ENCODE peak calls at places on chromosome 15, in eight cellular contexts. Q, Z, C, R, F, K, G and E are unnamed samples.

GRCh38 chr15:58393196-58393790 is 38.5 kb upstream of the LIPC start:
- DNase-seq in Z (no peak), R (peak), C (peak), Q (no peak), K (no peak), G (no peak), F (no peak), E (no peak)

GRCh38 chr15:88484781-88485246 is 17.3 kb downstream of the MRPS11 start:
- DNase-seq in G (no peak), Q (no peak), K (no peak), Z (no peak), F (no peak), C (no peak), R (no peak), E (no peak)

GRCh38 chr15:62254137-62254934 is 89.3 kb upstream of the C2CD4B start:
- DNase-seq in G (peak), C (peak), Z (no peak), R (peak), K (peak), Q (peak), F (peak), E (peak)

GRCh38 chr15:52466134-52466701 is 62.5 kb downstream of the MYO5A start:
- DNase-seq in F (peak), R (no peak), Q (no peak), G (no peak), C (no peak), Z (peak), K (no peak), E (no peak)

GRCh38 chr15:62795171-62795570 is 247.4 kb upstream of the TPM1 start:
- DNase-seq in C (no peak), Q (no peak), K (no peak), R (no peak), G (no peak), F (no peak), Z (no peak), E (no peak)

GRCh38 chr15:67955256-67955655 is 98.9 kb upstream of the PIAS1 start:
- DNase-seq in Q (no peak), Z (no peak), K (no peak), R (no peak), F (no peak), C (no peak), G (no peak), E (no peak)

GRCh38 chr15:90451215-90451850 is 63.3 kb downstream of the IQGAP1 start:
- DNase-seq in Z (no peak), G (no peak), F (no peak), Q (no peak), K (peak), R (no peak), C (no peak), E (no peak)

GRCh38 chr15:93088981-93089854 is at the start of gene RGMA:
- DNase-seq in R (no peak), K (no peak), F (no peak), Q (no peak), Z (no peak), C (peak), G (no peak), E (peak)

GRCh38 chr15:61571026-61571425 is 341.9 kb upstream of the RORA start:
- DNase-seq in C (no peak), Z (no peak), K (no peak), R (no peak), Q (no peak), G (no peak), F (no peak), E (no peak)

GRCh38 chr15:52144656-52145055 is 32.1 kb upstream of the BCL2L10 start:
- DNase-seq in Q (no peak), C (no peak), G (no peak), K (no peak), R (no peak), F (no peak), Z (no peak), E (no peak)

GRCh38 chr15:45212493-45212892 is 24.7 kb upstream of the SHF start:
- DNase-seq in F (no peak), R (no peak), Q (no peak), C (no peak), G (no peak), Z (no peak), K (no peak), E (no peak)

GRCh38 chr15:98674336-98674735 is 26.0 kb downstream of the IGF1R start:
- DNase-seq in R (no peak), G (no peak), F (no peak), C (no peak), Q (no peak), K (no peak), Z (no peak), E (peak)

GRCh38 chr15:77921664-77922063 is 155.8 kb downstream of the TBC1D2B start:
- DNase-seq in Z (no peak), Q (no peak), R (no peak), C (no peak), G (no peak), F (no peak), K (no peak), E (no peak)

GRCh38 chr15:26974120-26974780 is 3.3 kb downstream of the GABRG3 start:
- DNase-seq in Z (no peak), C (no peak), F (no peak), Q (no peak), K (no peak), G (no peak), R (no peak), E (no peak)

GRCh38 chr15:65040461-65040860 is 4.7 kb upstream of the SLC51B start:
- DNase-seq in Z (no peak), F (no peak), Q (no peak), R (no peak), K (no peak), C (no peak), G (no peak), E (no peak)

GRCh38 chr15:72375501-72375845 is 341 bp downstream of the HEXA start:
- DNase-seq in C (no peak), G (no peak), F (no peak), Z (no peak), Q (no peak), R (no peak), K (no peak), E (peak)

GRCh38 chr15:43226436-43227305 is 5.9 kb upstream of the EPB42 start:
- DNase-seq in C (no peak), Z (no peak), Q (no peak), R (no peak), G (no peak), F (no peak), K (no peak), E (no peak)

GRCh38 chr15:84911879-84912660 is 27.6 kb downstream of the SLC28A1 start:
- DNase-seq in Z (peak), C (peak), K (no peak), R (peak), F (no peak), Q (no peak), G (no peak), E (peak)

GRCh38 chr15:31297221-31297879 is 29.3 kb upstream of the KLF13 start:
- DNase-seq in Z (no peak), C (no peak), K (no peak), Q (no peak), G (no peak), F (no peak), R (no peak), E (no peak)

GRCh38 chr15:48966595-48967301 is 3.0 kb upstream of the SHC4 start:
- DNase-seq in K (no peak), Q (no peak), F (peak), G (no peak), Z (no peak), C (no peak), R (peak), E (no peak)

GRCh38 chr15:38702178-38702912 is 137.7 kb upstream of the RASGRP1 start:
- DNase-seq in C (no peak), Q (no peak), R (peak), K (no peak), G (no peak), Z (no peak), F (no peak), E (peak)

GRCh38 chr15:64288577-64288976 is 67.4 kb downstream of the CSNK1G1 start:
- DNase-seq in Q (no peak), R (no peak), C (no peak), F (no peak), G (no peak), K (no peak), Z (no peak), E (no peak)

GRCh38 chr15:85615930-85616329 is 178.8 kb downstream of the KLHL25 start:
- DNase-seq in R (peak), F (no peak), G (peak), K (no peak), Q (no peak), C (no peak), Z (no peak), E (peak)

GRCh38 chr15:85956515-85957275 is 123.0 kb upstream of the AGBL1 start:
- DNase-seq in K (no peak), Z (no peak), F (no peak), G (no peak), C (no peak), R (no peak), Q (no peak), E (no peak)

GRCh38 chr15:79091204-79091867 is 756 bp upstream of the RASGRF1 start:
- DNase-seq in C (peak), K (no peak), G (no peak), Z (no peak), Q (peak), F (peak), R (no peak), E (peak)

GRCh38 chr15:70892002-70892911 is at the start of the genes LRRC49 and THAP10:
- DNase-seq in R (peak), Q (peak), C (peak), Z (peak), F (peak), K (peak), G (no peak), E (peak)

GRCh38 chr15:50881121-50882048 is 27.1 kb upstream of the AP4E1 start:
- DNase-seq in R (no peak), K (no peak), C (no peak), G (no peak), F (no peak), Q (no peak), Z (no peak), E (no peak)

GRCh38 chr15:39969871-39970270 is 36.0 kb downstream of the EIF2AK4 start:
- DNase-seq in K (no peak), F (peak), Z (no peak), C (peak), R (peak), Q (no peak), G (no peak), E (peak)

GRCh38 chr15:41979493-41980266 is 7.3 kb upstream of the EHD4 start:
- DNase-seq in Z (no peak), C (no peak), G (no peak), Q (no peak), R (no peak), K (no peak), F (no peak), E (no peak)

GRCh38 chr15:74200871-74201419 is 1.6 kb downstream of the STRA6 start:
- DNase-seq in K (no peak), Z (no peak), Q (no peak), F (no peak), G (no peak), R (no peak), C (no peak), E (no peak)

GRCh38 chr15:97759363-97759762 is 201.1 kb upstream of the ARRDC4 start:
- DNase-seq in F (no peak), Z (no peak), Q (no peak), R (peak), C (no peak), G (no peak), K (no peak), E (no peak)

GRCh38 chr15:89196994-89197393 is 24.4 kb downstream of the RLBP1 start:
- DNase-seq in Z (no peak), Q (no peak), G (no peak), C (no peak), R (no peak), F (peak), K (no peak), E (peak)

GRCh38 chr15:39585871-39586301 is 5.0 kb downstream of the THBS1 start:
- DNase-seq in Z (no peak), F (no peak), G (no peak), K (no peak), R (no peak), C (no peak), Q (no peak), E (no peak)

GRCh38 chr15:60358935-60359672 is 38.7 kb downstream of the ANXA2 start:
- DNase-seq in C (no peak), Z (no peak), Q (no peak), K (no peak), G (no peak), R (no peak), F (no peak), E (no peak)

GRCh38 chr15:27843146-27843545 is 256.0 kb downstream of the OCA2 start:
- DNase-seq in Q (no peak), R (no peak), Z (no peak), G (no peak), C (no peak), F (no peak), K (no peak), E (no peak)

GRCh38 chr15:39181901-39182300 is 399.0 kb upstream of the THBS1 start:
- DNase-seq in R (peak), G (no peak), Z (no peak), Q (no peak), C (no peak), F (no peak), K (no peak), E (no peak)

GRCh38 chr15:65172531-65172930 is 12.6 kb downstream of the CLPX start:
- DNase-seq in K (no peak), Q (no peak), G (no peak), C (no peak), R (no peak), Z (no peak), F (no peak), E (no peak)

GRCh38 chr15:98955331-98955730 is 52.3 kb downstream of the PGPEP1L start:
- DNase-seq in Q (no peak), C (peak), Z (peak), R (no peak), F (no peak), K (no peak), G (no peak), E (no peak)